ENCODE peak calls at places on chromosomes 16 and 17, in seven cellular contexts. One of them, this sample, is unnamed.

GRCh38 chr17:8076502-8077266 is 10.8 kb downstream of the ALOX12B start:
- DNase-seq in T-helper 1 cell: no peak
- DNase-seq in stimulated activated CD4-positive, alpha-beta T cell treated with anti-CD3 and anti-CD28 coated beads, Interleukin-15, amount 100 ng/mL, for 1 hour: no peak
- DNase-seq in heart right ventricle: no peak
- DNase-seq in activated CD4-positive, CD25-positive, alpha-beta regulatory T cell: no peak
- DNase-seq in DMS79 treated with DMSO at 0.1 percent for 48 hours: no peak
- DNase-seq in stomach: no peak
- DNase-seq in this sample: no peak

GRCh38 chr17:74177018-74177450 is 26.4 kb upstream of the RPL38 start:
- DNase-seq in stomach: no peak
- DNase-seq in heart right ventricle: no peak
- DNase-seq in stimulated activated CD4-positive, alpha-beta T cell treated with anti-CD3 and anti-CD28 coated beads, Interleukin-15, amount 100 ng/mL, for 1 hour: no peak
- DNase-seq in activated CD4-positive, CD25-positive, alpha-beta regulatory T cell: no peak
- DNase-seq in T-helper 1 cell: no peak
- DNase-seq in DMS79 treated with DMSO at 0.1 percent for 48 hours: no peak
- DNase-seq in this sample: no peak

GRCh38 chr17:43755389-43755875 is 3.2 kb downstream of the SOST start:
- DNase-seq in T-helper 1 cell: no peak
- DNase-seq in stimulated activated CD4-positive, alpha-beta T cell treated with anti-CD3 and anti-CD28 coated beads, Interleukin-15, amount 100 ng/mL, for 1 hour: no peak
- DNase-seq in heart right ventricle: no peak
- DNase-seq in DMS79 treated with DMSO at 0.1 percent for 48 hours: peak
- DNase-seq in stomach: no peak
- DNase-seq in activated CD4-positive, CD25-positive, alpha-beta regulatory T cell: no peak
- DNase-seq in this sample: no peak

GRCh38 chr16:51629602-51630001 is 478.5 kb upstream of the SALL1 start:
- DNase-seq in T-helper 1 cell: no peak
- DNase-seq in stomach: no peak
- DNase-seq in DMS79 treated with DMSO at 0.1 percent for 48 hours: no peak
- DNase-seq in heart right ventricle: no peak
- DNase-seq in activated CD4-positive, CD25-positive, alpha-beta regulatory T cell: no peak
- DNase-seq in stimulated activated CD4-positive, alpha-beta T cell treated with anti-CD3 and anti-CD28 coated beads, Interleukin-15, amount 100 ng/mL, for 1 hour: no peak
- DNase-seq in this sample: no peak

GRCh38 chr17:80920406-80920805 is 71.2 kb upstream of the CHMP6 start:
- DNase-seq in heart right ventricle: no peak
- DNase-seq in activated CD4-positive, CD25-positive, alpha-beta regulatory T cell: no peak
- DNase-seq in DMS79 treated with DMSO at 0.1 percent for 48 hours: no peak
- DNase-seq in stomach: no peak
- DNase-seq in T-helper 1 cell: no peak
- DNase-seq in stimulated activated CD4-positive, alpha-beta T cell treated with anti-CD3 and anti-CD28 coated beads, Interleukin-15, amount 100 ng/mL, for 1 hour: no peak
- DNase-seq in this sample: no peak

GRCh38 chr16:66524601-66525164 is 25.2 kb downstream of the TK2 start:
- DNase-seq in activated CD4-positive, CD25-positive, alpha-beta regulatory T cell: no peak
- DNase-seq in stomach: no peak
- DNase-seq in heart right ventricle: no peak
- DNase-seq in stimulated activated CD4-positive, alpha-beta T cell treated with anti-CD3 and anti-CD28 coated beads, Interleukin-15, amount 100 ng/mL, for 1 hour: no peak
- DNase-seq in T-helper 1 cell: no peak
- DNase-seq in DMS79 treated with DMSO at 0.1 percent for 48 hours: no peak
- DNase-seq in this sample: peak

GRCh38 chr17:46777943-46778915 is 40.3 kb downstream of the WNT3 start:
- DNase-seq in activated CD4-positive, CD25-positive, alpha-beta regulatory T cell: no peak
- DNase-seq in DMS79 treated with DMSO at 0.1 percent for 48 hours: no peak
- DNase-seq in heart right ventricle: no peak
- DNase-seq in stimulated activated CD4-positive, alpha-beta T cell treated with anti-CD3 and anti-CD28 coated beads, Interleukin-15, amount 100 ng/mL, for 1 hour: no peak
- DNase-seq in stomach: no peak
- DNase-seq in T-helper 1 cell: no peak
- DNase-seq in this sample: no peak

GRCh38 chr16:85590506-85590832 is 22.7 kb upstream of the GSE1 start:
- DNase-seq in activated CD4-positive, CD25-positive, alpha-beta regulatory T cell: no peak
- DNase-seq in heart right ventricle: no peak
- DNase-seq in stimulated activated CD4-positive, alpha-beta T cell treated with anti-CD3 and anti-CD28 coated beads, Interleukin-15, amount 100 ng/mL, for 1 hour: no peak
- DNase-seq in DMS79 treated with DMSO at 0.1 percent for 48 hours: no peak
- DNase-seq in T-helper 1 cell: no peak
- DNase-seq in stomach: no peak
- DNase-seq in this sample: no peak

GRCh38 chr17:80104321-80104955 is 3.1 kb downstream of the GAA start:
- DNase-seq in stomach: no peak
- DNase-seq in DMS79 treated with DMSO at 0.1 percent for 48 hours: peak
- DNase-seq in T-helper 1 cell: no peak
- DNase-seq in stimulated activated CD4-positive, alpha-beta T cell treated with anti-CD3 and anti-CD28 coated beads, Interleukin-15, amount 100 ng/mL, for 1 hour: no peak
- DNase-seq in activated CD4-positive, CD25-positive, alpha-beta regulatory T cell: no peak
- DNase-seq in heart right ventricle: no peak
- DNase-seq in this sample: no peak

GRCh38 chr16:86403541-86404163 is 106.7 kb upstream of the FOXF1 start:
- DNase-seq in stimulated activated CD4-positive, alpha-beta T cell treated with anti-CD3 and anti-CD28 coated beads, Interleukin-15, amount 100 ng/mL, for 1 hour: no peak
- DNase-seq in T-helper 1 cell: no peak
- DNase-seq in heart right ventricle: no peak
- DNase-seq in activated CD4-positive, CD25-positive, alpha-beta regulatory T cell: no peak
- DNase-seq in stomach: no peak
- DNase-seq in DMS79 treated with DMSO at 0.1 percent for 48 hours: no peak
- DNase-seq in this sample: no peak

GRCh38 chr16:21001262-21001661 is 100.7 kb downstream of the LYRM1 start:
- DNase-seq in heart right ventricle: no peak
- DNase-seq in stimulated activated CD4-positive, alpha-beta T cell treated with anti-CD3 and anti-CD28 coated beads, Interleukin-15, amount 100 ng/mL, for 1 hour: no peak
- DNase-seq in T-helper 1 cell: no peak
- DNase-seq in activated CD4-positive, CD25-positive, alpha-beta regulatory T cell: no peak
- DNase-seq in stomach: no peak
- DNase-seq in DMS79 treated with DMSO at 0.1 percent for 48 hours: no peak
- DNase-seq in this sample: no peak

GRCh38 chr17:76734080-76734840 is 2.9 kb downstream of the SRSF2 start:
- DNase-seq in heart right ventricle: no peak
- DNase-seq in T-helper 1 cell: no peak
- DNase-seq in stimulated activated CD4-positive, alpha-beta T cell treated with anti-CD3 and anti-CD28 coated beads, Interleukin-15, amount 100 ng/mL, for 1 hour: no peak
- DNase-seq in DMS79 treated with DMSO at 0.1 percent for 48 hours: no peak
- DNase-seq in activated CD4-positive, CD25-positive, alpha-beta regulatory T cell: no peak
- DNase-seq in stomach: no peak
- DNase-seq in this sample: no peak

GRCh38 chr16:30142672-30143346 is 19.8 kb upstream of the MAPK3 start:
- DNase-seq in stomach: no peak
- DNase-seq in activated CD4-positive, CD25-positive, alpha-beta regulatory T cell: no peak
- DNase-seq in DMS79 treated with DMSO at 0.1 percent for 48 hours: peak
- DNase-seq in stimulated activated CD4-positive, alpha-beta T cell treated with anti-CD3 and anti-CD28 coated beads, Interleukin-15, amount 100 ng/mL, for 1 hour: no peak
- DNase-seq in T-helper 1 cell: no peak
- DNase-seq in heart right ventricle: no peak
- DNase-seq in this sample: no peak

GRCh38 chr17:78268960-78269892 is 37.8 kb downstream of the TMEM235 start:
- DNase-seq in stomach: no peak
- DNase-seq in heart right ventricle: no peak
- DNase-seq in T-helper 1 cell: no peak
- DNase-seq in stimulated activated CD4-positive, alpha-beta T cell treated with anti-CD3 and anti-CD28 coated beads, Interleukin-15, amount 100 ng/mL, for 1 hour: no peak
- DNase-seq in DMS79 treated with DMSO at 0.1 percent for 48 hours: no peak
- DNase-seq in activated CD4-positive, CD25-positive, alpha-beta regulatory T cell: no peak
- DNase-seq in this sample: no peak

GRCh38 chr16:14172200-14172805 is 101.2 kb downstream of the MRTFB start:
- DNase-seq in stomach: no peak
- DNase-seq in T-helper 1 cell: no peak
- DNase-seq in DMS79 treated with DMSO at 0.1 percent for 48 hours: no peak
- DNase-seq in stimulated activated CD4-positive, alpha-beta T cell treated with anti-CD3 and anti-CD28 coated beads, Interleukin-15, amount 100 ng/mL, for 1 hour: no peak
- DNase-seq in activated CD4-positive, CD25-positive, alpha-beta regulatory T cell: no peak
- DNase-seq in heart right ventricle: no peak
- DNase-seq in this sample: no peak

GRCh38 chr16:17206712-17207111 is 264.0 kb downstream of the XYLT1 start:
- DNase-seq in activated CD4-positive, CD25-positive, alpha-beta regulatory T cell: no peak
- DNase-seq in stimulated activated CD4-positive, alpha-beta T cell treated with anti-CD3 and anti-CD28 coated beads, Interleukin-15, amount 100 ng/mL, for 1 hour: no peak
- DNase-seq in DMS79 treated with DMSO at 0.1 percent for 48 hours: no peak
- DNase-seq in stomach: no peak
- DNase-seq in heart right ventricle: no peak
- DNase-seq in T-helper 1 cell: no peak
- DNase-seq in this sample: no peak

GRCh38 chr17:39143552-39144093 is 7.8 kb downstream of the PLXDC1 start:
- DNase-seq in stomach: no peak
- DNase-seq in activated CD4-positive, CD25-positive, alpha-beta regulatory T cell: no peak
- DNase-seq in heart right ventricle: peak
- DNase-seq in stimulated activated CD4-positive, alpha-beta T cell treated with anti-CD3 and anti-CD28 coated beads, Interleukin-15, amount 100 ng/mL, for 1 hour: no peak
- DNase-seq in T-helper 1 cell: no peak
- DNase-seq in DMS79 treated with DMSO at 0.1 percent for 48 hours: no peak
- DNase-seq in this sample: no peak

GRCh38 chr16:14242769-14243168 is 171.7 kb downstream of the MRTFB start:
- DNase-seq in stimulated activated CD4-positive, alpha-beta T cell treated with anti-CD3 and anti-CD28 coated beads, Interleukin-15, amount 100 ng/mL, for 1 hour: no peak
- DNase-seq in T-helper 1 cell: no peak
- DNase-seq in activated CD4-positive, CD25-positive, alpha-beta regulatory T cell: no peak
- DNase-seq in heart right ventricle: no peak
- DNase-seq in stomach: no peak
- DNase-seq in DMS79 treated with DMSO at 0.1 percent for 48 hours: no peak
- DNase-seq in this sample: no peak

GRCh38 chr16:56278196-56278855 is 87.0 kb downstream of the GNAO1 start:
- DNase-seq in activated CD4-positive, CD25-positive, alpha-beta regulatory T cell: no peak
- DNase-seq in DMS79 treated with DMSO at 0.1 percent for 48 hours: no peak
- DNase-seq in T-helper 1 cell: no peak
- DNase-seq in heart right ventricle: no peak
- DNase-seq in stomach: no peak
- DNase-seq in stimulated activated CD4-positive, alpha-beta T cell treated with anti-CD3 and anti-CD28 coated beads, Interleukin-15, amount 100 ng/mL, for 1 hour: no peak
- DNase-seq in this sample: no peak

GRCh38 chr17:63833026-63833740 is 5.7 kb upstream of the FTSJ3 start:
- DNase-seq in stomach: no peak
- DNase-seq in DMS79 treated with DMSO at 0.1 percent for 48 hours: no peak
- DNase-seq in heart right ventricle: no peak
- DNase-seq in T-helper 1 cell: no peak
- DNase-seq in stimulated activated CD4-positive, alpha-beta T cell treated with anti-CD3 and anti-CD28 coated beads, Interleukin-15, amount 100 ng/mL, for 1 hour: no peak
- DNase-seq in activated CD4-positive, CD25-positive, alpha-beta regulatory T cell: no peak
- DNase-seq in this sample: no peak

GRCh38 chr17:28477928-28478327 is 4.5 kb downstream of the SLC13A2 start:
- DNase-seq in T-helper 1 cell: no peak
- DNase-seq in DMS79 treated with DMSO at 0.1 percent for 48 hours: no peak
- DNase-seq in heart right ventricle: no peak
- DNase-seq in stomach: no peak
- DNase-seq in activated CD4-positive, CD25-positive, alpha-beta regulatory T cell: no peak
- DNase-seq in stimulated activated CD4-positive, alpha-beta T cell treated with anti-CD3 and anti-CD28 coated beads, Interleukin-15, amount 100 ng/mL, for 1 hour: no peak
- DNase-seq in this sample: no peak

GRCh38 chr16:68009157-68009735 is 6.5 kb downstream of the DPEP2NB start:
- DNase-seq in heart right ventricle: no peak
- DNase-seq in activated CD4-positive, CD25-positive, alpha-beta regulatory T cell: no peak
- DNase-seq in T-helper 1 cell: no peak
- DNase-seq in stimulated activated CD4-positive, alpha-beta T cell treated with anti-CD3 and anti-CD28 coated beads, Interleukin-15, amount 100 ng/mL, for 1 hour: no peak
- DNase-seq in DMS79 treated with DMSO at 0.1 percent for 48 hours: no peak
- DNase-seq in stomach: no peak
- DNase-seq in this sample: no peak

GRCh38 chr17:71409712-71410111 is 711.1 kb upstream of the SOX9 start:
- DNase-seq in activated CD4-positive, CD25-positive, alpha-beta regulatory T cell: no peak
- DNase-seq in DMS79 treated with DMSO at 0.1 percent for 48 hours: no peak
- DNase-seq in heart right ventricle: no peak
- DNase-seq in T-helper 1 cell: no peak
- DNase-seq in stomach: no peak
- DNase-seq in stimulated activated CD4-positive, alpha-beta T cell treated with anti-CD3 and anti-CD28 coated beads, Interleukin-15, amount 100 ng/mL, for 1 hour: no peak
- DNase-seq in this sample: no peak